ENCODE peak calls at places on chromosomes 7 and 10, in six cellular contexts. One of them, this sample, is unnamed.

GRCh38 chr10:127429601-127430312 is 119.4 kb upstream of the NPS start:
- DNase-seq in fibroblast of the aortic adventitia: no peak
- DNase-seq in SHP77: no peak
- DNase-seq in NCI-H774: no peak
- DNase-seq in KBM-7: no peak
- DNase-seq in IMR-90: no peak
- DNase-seq in this sample: no peak

GRCh38 chr10:44373341-44373995 is 11.4 kb downstream of the CXCL12 start:
- DNase-seq in fibroblast of the aortic adventitia: no peak
- DNase-seq in SHP77: no peak
- DNase-seq in NCI-H774: no peak
- DNase-seq in KBM-7: no peak
- DNase-seq in IMR-90: no peak
- DNase-seq in this sample: no peak

GRCh38 chr10:25820496-25821415 is 113.3 kb upstream of the MYO3A start:
- DNase-seq in fibroblast of the aortic adventitia: no peak
- DNase-seq in SHP77: no peak
- DNase-seq in NCI-H774: no peak
- DNase-seq in KBM-7: peak; percentile 15
- DNase-seq in IMR-90: no peak
- DNase-seq in this sample: no peak

GRCh38 chr10:101144053-101144452 is 13.0 kb downstream of the TLX1 start:
- DNase-seq in fibroblast of the aortic adventitia: no peak
- DNase-seq in SHP77: no peak
- DNase-seq in NCI-H774: no peak
- DNase-seq in KBM-7: no peak
- DNase-seq in IMR-90: no peak
- DNase-seq in this sample: no peak

GRCh38 chr10:125531470-125531869 is 151.5 kb downstream of the TEX36 start:
- DNase-seq in fibroblast of the aortic adventitia: no peak
- DNase-seq in SHP77: peak; percentile 15
- DNase-seq in NCI-H774: peak; percentile 48
- DNase-seq in KBM-7: no peak
- DNase-seq in IMR-90: no peak
- DNase-seq in this sample: no peak

GRCh38 chr10:14131261-14131960 is 199.3 kb downstream of the FRMD4A start:
- DNase-seq in fibroblast of the aortic adventitia: no peak
- DNase-seq in SHP77: no peak
- DNase-seq in NCI-H774: no peak
- DNase-seq in KBM-7: no peak
- DNase-seq in IMR-90: no peak
- DNase-seq in this sample: no peak

GRCh38 chr10:28778524-28778923 is 101.2 kb downstream of the BAMBI start:
- DNase-seq in fibroblast of the aortic adventitia: peak; percentile 4
- DNase-seq in SHP77: no peak
- DNase-seq in NCI-H774: no peak
- DNase-seq in KBM-7: no peak
- DNase-seq in IMR-90: peak; percentile 13
- DNase-seq in this sample: no peak

GRCh38 chr10:96512524-96512991 is 1.2 kb downstream of the TLL2 start:
- DNase-seq in fibroblast of the aortic adventitia: peak; percentile 7
- DNase-seq in SHP77: peak; percentile 26
- DNase-seq in NCI-H774: no peak
- DNase-seq in KBM-7: no peak
- DNase-seq in IMR-90: peak; percentile 12
- DNase-seq in this sample: no peak

GRCh38 chr7:44191171-44191570 is 1.9 kb upstream of the GCK start:
- DNase-seq in fibroblast of the aortic adventitia: peak; percentile 16
- DNase-seq in SHP77: no peak
- DNase-seq in NCI-H774: no peak
- DNase-seq in KBM-7: no peak
- DNase-seq in IMR-90: no peak
- DNase-seq in this sample: no peak

GRCh38 chr7:47302560-47302959 is 279.4 kb downstream of the TNS3 start:
- DNase-seq in fibroblast of the aortic adventitia: no peak
- DNase-seq in SHP77: no peak
- DNase-seq in NCI-H774: no peak
- DNase-seq in KBM-7: no peak
- DNase-seq in IMR-90: no peak
- DNase-seq in this sample: no peak

GRCh38 chr7:15757041-15757995 is 70.8 kb upstream of the MEOX2 start:
- DNase-seq in fibroblast of the aortic adventitia: peak; percentile 57
- DNase-seq in SHP77: no peak
- DNase-seq in NCI-H774: no peak
- DNase-seq in KBM-7: no peak
- DNase-seq in IMR-90: no peak
- DNase-seq in this sample: no peak

GRCh38 chr10:60281331-60281730 is 108.3 kb downstream of the ANK3 start:
- DNase-seq in fibroblast of the aortic adventitia: no peak
- DNase-seq in SHP77: no peak
- DNase-seq in NCI-H774: no peak
- DNase-seq in KBM-7: no peak
- DNase-seq in IMR-90: peak; percentile 80
- DNase-seq in this sample: no peak

GRCh38 chr7:74083928-74084721 is 521 bp downstream of the LIMK1 start:
- DNase-seq in fibroblast of the aortic adventitia: peak; percentile 43
- DNase-seq in SHP77: no peak
- DNase-seq in NCI-H774: peak; percentile 43
- DNase-seq in KBM-7: peak; percentile 29
- DNase-seq in IMR-90: peak; percentile 59
- DNase-seq in this sample: peak; percentile 63

GRCh38 chr7:87878208-87878735 is 2.0 kb downstream of the DBF4 start:
- DNase-seq in fibroblast of the aortic adventitia: peak; percentile 48
- DNase-seq in SHP77: no peak
- DNase-seq in NCI-H774: no peak
- DNase-seq in KBM-7: no peak
- DNase-seq in IMR-90: peak; percentile 31
- DNase-seq in this sample: no peak

GRCh38 chr7:149662591-149663095 is 110.7 kb downstream of the ZNF467 start:
- DNase-seq in fibroblast of the aortic adventitia: peak; percentile 60
- DNase-seq in SHP77: peak; percentile 41
- DNase-seq in NCI-H774: peak; percentile 18
- DNase-seq in KBM-7: peak; percentile 92
- DNase-seq in IMR-90: peak; percentile 44
- DNase-seq in this sample: no peak

GRCh38 chr7:51590746-51591145 is 274.1 kb upstream of the COBL start:
- DNase-seq in fibroblast of the aortic adventitia: no peak
- DNase-seq in SHP77: no peak
- DNase-seq in NCI-H774: no peak
- DNase-seq in KBM-7: no peak
- DNase-seq in IMR-90: no peak
- DNase-seq in this sample: no peak

GRCh38 chr10:35691522-35692236 is 49.6 kb upstream of the FZD8 start:
- DNase-seq in fibroblast of the aortic adventitia: no peak
- DNase-seq in SHP77: no peak
- DNase-seq in NCI-H774: peak; percentile 43
- DNase-seq in KBM-7: no peak
- DNase-seq in IMR-90: no peak
- DNase-seq in this sample: no peak

GRCh38 chr7:34838329-34838728 is 180.3 kb downstream of the NPSR1 start:
- DNase-seq in fibroblast of the aortic adventitia: no peak
- DNase-seq in SHP77: no peak
- DNase-seq in NCI-H774: no peak
- DNase-seq in KBM-7: no peak
- DNase-seq in IMR-90: no peak
- DNase-seq in this sample: no peak

GRCh38 chr10:77152256-77152655 is 485.4 kb downstream of the KCNMA1 start:
- DNase-seq in fibroblast of the aortic adventitia: no peak
- DNase-seq in SHP77: no peak
- DNase-seq in NCI-H774: no peak
- DNase-seq in KBM-7: no peak
- DNase-seq in IMR-90: no peak
- DNase-seq in this sample: no peak

GRCh38 chr7:98224701-98225181 is 13.5 kb downstream of the BHLHA15 start:
- DNase-seq in fibroblast of the aortic adventitia: no peak
- DNase-seq in SHP77: no peak
- DNase-seq in NCI-H774: no peak
- DNase-seq in KBM-7: no peak
- DNase-seq in IMR-90: no peak
- DNase-seq in this sample: no peak

GRCh38 chr7:43905954-43906326 is 456 bp downstream of the URGCP start:
- DNase-seq in fibroblast of the aortic adventitia: peak; percentile 45
- DNase-seq in SHP77: peak; percentile 21
- DNase-seq in NCI-H774: no peak
- DNase-seq in KBM-7: peak; percentile 26
- DNase-seq in IMR-90: peak; percentile 34
- DNase-seq in this sample: peak; percentile 34

GRCh38 chr10:30028006-30028441 is 31.4 kb downstream of the JCAD start:
- DNase-seq in fibroblast of the aortic adventitia: peak; percentile 69
- DNase-seq in SHP77: no peak
- DNase-seq in NCI-H774: no peak
- DNase-seq in KBM-7: peak; percentile 11
- DNase-seq in IMR-90: no peak
- DNase-seq in this sample: no peak

GRCh38 chr10:89540550-89540949 is 5.2 kb upstream of the SLC16A12 start:
- DNase-seq in fibroblast of the aortic adventitia: peak; percentile 52
- DNase-seq in SHP77: no peak
- DNase-seq in NCI-H774: no peak
- DNase-seq in KBM-7: no peak
- DNase-seq in IMR-90: peak; percentile 86
- DNase-seq in this sample: no peak

GRCh38 chr7:154640917-154641316 is 362.0 kb downstream of the PAXIP1 start:
- DNase-seq in fibroblast of the aortic adventitia: no peak
- DNase-seq in SHP77: no peak
- DNase-seq in NCI-H774: no peak
- DNase-seq in KBM-7: no peak
- DNase-seq in IMR-90: no peak
- DNase-seq in this sample: no peak

GRCh38 chr7:135763261-135763660 is 14.6 kb upstream of the FAM180A start:
- DNase-seq in fibroblast of the aortic adventitia: peak; percentile 72
- DNase-seq in SHP77: no peak
- DNase-seq in NCI-H774: no peak
- DNase-seq in KBM-7: no peak
- DNase-seq in IMR-90: peak; percentile 33
- DNase-seq in this sample: no peak

GRCh38 chr10:92042541-92042940 is 119.0 kb downstream of the BTAF1 start:
- DNase-seq in fibroblast of the aortic adventitia: no peak
- DNase-seq in SHP77: no peak
- DNase-seq in NCI-H774: no peak
- DNase-seq in KBM-7: no peak
- DNase-seq in IMR-90: no peak
- DNase-seq in this sample: no peak

GRCh38 chr10:28241766-28242399 is 61.0 kb downstream of the MPP7 start:
- DNase-seq in fibroblast of the aortic adventitia: peak; percentile 74
- DNase-seq in SHP77: peak; percentile 33
- DNase-seq in NCI-H774: peak; percentile 19
- DNase-seq in KBM-7: peak; percentile 54
- DNase-seq in IMR-90: peak; percentile 70
- DNase-seq in this sample: no peak

GRCh38 chr7:130930710-130931109 is 196.7 kb upstream of the KLF14 start:
- DNase-seq in fibroblast of the aortic adventitia: no peak
- DNase-seq in SHP77: no peak
- DNase-seq in NCI-H774: no peak
- DNase-seq in KBM-7: no peak
- DNase-seq in IMR-90: no peak
- DNase-seq in this sample: no peak

GRCh38 chr7:130917669-130918128 is 183.7 kb upstream of the KLF14 start:
- DNase-seq in fibroblast of the aortic adventitia: no peak
- DNase-seq in SHP77: no peak
- DNase-seq in NCI-H774: no peak
- DNase-seq in KBM-7: no peak
- DNase-seq in IMR-90: peak; percentile 87
- DNase-seq in this sample: no peak

This sample was measured in 8988T.